ENCODE peak calls at places on chromosomes 7 and 10, in ten cellular contexts. M, U, I, B, H, J, L, R, E and T are unnamed samples.

GRCh38 chr10:116246263-116246662 is 26.7 kb downstream of the GFRA1 start:
- DNase-seq in R (no peak), B (no peak), I (no peak), J (no peak), H (no peak), U (no peak), L (no peak), M (no peak), E (no peak), T (no peak)

GRCh38 chr10:77959887-77960286 is 33.3 kb upstream of the DLG5 start:
- DNase-seq in U (no peak), I (no peak), R (no peak), L (no peak), J (no peak), E (no peak), M (no peak), B (no peak), H (no peak), T (no peak)

GRCh38 chr7:133709036-133709880 is 417.9 kb upstream of the LRGUK start:
- DNase-seq in U (peak; percentile 13), J (no peak), H (no peak), B (no peak), R (no peak), L (no peak), M (no peak), I (no peak), E (no peak), T (peak; percentile 22)

GRCh38 chr7:30596043-30596641 is 1.5 kb downstream of the GARS1 start:
- DNase-seq in E (no peak), U (no peak), B (peak; percentile 12), L (no peak), R (peak; percentile 76), M (no peak), H (no peak), J (no peak), I (peak; percentile 41), T (peak; percentile 68)

GRCh38 chr7:123872908-123873307 is 27.9 kb downstream of the HYAL4 start:
- DNase-seq in I (no peak), H (no peak), M (no peak), R (no peak), J (no peak), U (no peak), L (no peak), B (no peak), E (no peak), T (no peak)

GRCh38 chr10:74585231-74586087 is 240.9 kb upstream of the KAT6B start:
- DNase-seq in H (peak; percentile 11), L (peak; percentile 46), U (no peak), B (peak; percentile 84), E (peak; percentile 12), I (no peak), J (peak; percentile 58), M (no peak), R (peak; percentile 60), T (no peak)

GRCh38 chr7:143459359-143459758 is 16.1 kb downstream of the TAS2R60 start:
- DNase-seq in B (no peak), H (no peak), L (no peak), M (no peak), U (no peak), I (no peak), J (no peak), R (no peak), E (no peak), T (no peak)

GRCh38 chr7:94650137-94650536 is 5.8 kb downstream of the SGCE start:
- DNase-seq in M (no peak), I (no peak), U (no peak), B (no peak), J (no peak), L (no peak), E (no peak), H (no peak), R (no peak), T (no peak)

GRCh38 chr7:20241491-20242261 is 24.5 kb upstream of the MACC1 start:
- DNase-seq in L (no peak), J (no peak), H (no peak), M (no peak), E (no peak), B (no peak), R (no peak), U (peak; percentile 44), I (peak; percentile 69), T (peak; percentile 99)

GRCh38 chr10:116287906-116288501 is 15.0 kb upstream of the GFRA1 start:
- DNase-seq in E (no peak), I (peak; percentile 62), M (peak; percentile 8), B (peak; percentile 26), H (no peak), U (no peak), J (no peak), L (peak; percentile 9), R (no peak), T (peak; percentile 70)

GRCh38 chr7:154503962-154504550 is 451.9 kb downstream of the DPP6 start:
- DNase-seq in L (peak; percentile 1), J (peak; percentile 3), M (peak; percentile 65), E (no peak), I (peak; percentile 12), H (no peak), R (peak; percentile 6), U (no peak), B (peak; percentile 46), T (peak; percentile 26)

GRCh38 chr10:784759-785538 is 95.5 kb upstream of the DIP2C start:
- DNase-seq in E (no peak), M (no peak), R (no peak), U (no peak), B (peak; percentile 24), I (peak; percentile 86), H (peak; percentile 33), L (peak; percentile 53), J (no peak), T (peak; percentile 67)